ENCODE peak calls at places on chromosome 5, in four cellular contexts. One of them, this sample, is unnamed.

GRCh38 chr5:96064905-96065304 is 103.3 kb upstream of the ELL2 start:
- DNase-seq in effector memory CD8-positive, alpha-beta T cell: no peak
- DNase-seq in nucleus accumbens: no peak
- DNase-seq in effector CD8-positive, alpha-beta T cell: no peak
- DNase-seq in this sample: no peak

GRCh38 chr5:88830567-88830966 is 52.4 kb downstream of the MEF2C start:
- DNase-seq in effector memory CD8-positive, alpha-beta T cell: no peak
- DNase-seq in nucleus accumbens: no peak
- DNase-seq in effector CD8-positive, alpha-beta T cell: no peak
- DNase-seq in this sample: no peak

GRCh38 chr5:36128795-36129194 is 22.9 kb downstream of the LMBRD2 start:
- DNase-seq in effector memory CD8-positive, alpha-beta T cell: no peak
- DNase-seq in nucleus accumbens: no peak
- DNase-seq in effector CD8-positive, alpha-beta T cell: no peak
- DNase-seq in this sample: no peak

GRCh38 chr5:88377705-88378656 is 109.3 kb upstream of the TMEM161B start:
- DNase-seq in effector memory CD8-positive, alpha-beta T cell: no peak
- DNase-seq in nucleus accumbens: no peak
- DNase-seq in effector CD8-positive, alpha-beta T cell: no peak
- DNase-seq in this sample: no peak

GRCh38 chr5:132808866-132809265 is 4.2 kb upstream of the SOWAHA start:
- DNase-seq in effector memory CD8-positive, alpha-beta T cell: no peak
- DNase-seq in nucleus accumbens: no peak
- DNase-seq in effector CD8-positive, alpha-beta T cell: no peak
- DNase-seq in this sample: no peak

GRCh38 chr5:14869286-14870164 is 2.1 kb downstream of the ANKH start:
- DNase-seq in effector memory CD8-positive, alpha-beta T cell: no peak
- DNase-seq in nucleus accumbens: no peak
- DNase-seq in effector CD8-positive, alpha-beta T cell: no peak
- DNase-seq in this sample: no peak

GRCh38 chr5:68848086-68848485 is 245.7 kb upstream of the SLC30A5 start:
- DNase-seq in effector memory CD8-positive, alpha-beta T cell: no peak
- DNase-seq in nucleus accumbens: no peak
- DNase-seq in effector CD8-positive, alpha-beta T cell: no peak
- DNase-seq in this sample: no peak

GRCh38 chr5:52043137-52043536 is 659.9 kb downstream of the ISL1 start:
- DNase-seq in effector memory CD8-positive, alpha-beta T cell: no peak
- DNase-seq in nucleus accumbens: no peak
- DNase-seq in effector CD8-positive, alpha-beta T cell: no peak
- DNase-seq in this sample: no peak

GRCh38 chr5:155080721-155081120 is 67.2 kb downstream of the KIF4B start:
- DNase-seq in effector memory CD8-positive, alpha-beta T cell: no peak
- DNase-seq in nucleus accumbens: no peak
- DNase-seq in effector CD8-positive, alpha-beta T cell: no peak
- DNase-seq in this sample: peak; percentile 44

GRCh38 chr5:2898661-2899060 is 147.2 kb upstream of the IRX2 start:
- DNase-seq in effector memory CD8-positive, alpha-beta T cell: no peak
- DNase-seq in nucleus accumbens: no peak
- DNase-seq in effector CD8-positive, alpha-beta T cell: no peak
- DNase-seq in this sample: no peak

GRCh38 chr5:168346417-168346816 is 55.0 kb downstream of the WWC1 start:
- DNase-seq in effector memory CD8-positive, alpha-beta T cell: no peak
- DNase-seq in nucleus accumbens: no peak
- DNase-seq in effector CD8-positive, alpha-beta T cell: no peak
- DNase-seq in this sample: no peak

GRCh38 chr5:181160144-181160754 is 12.9 kb downstream of the OR2V2 start:
- DNase-seq in effector memory CD8-positive, alpha-beta T cell: peak; percentile 77
- DNase-seq in nucleus accumbens: peak; percentile 26
- DNase-seq in effector CD8-positive, alpha-beta T cell: peak; percentile 73
- DNase-seq in this sample: peak; percentile 55

GRCh38 chr5:131671994-131672655 is 37.1 kb upstream of the RAPGEF6 start:
- DNase-seq in effector memory CD8-positive, alpha-beta T cell: no peak
- DNase-seq in nucleus accumbens: peak; percentile 1
- DNase-seq in effector CD8-positive, alpha-beta T cell: no peak
- DNase-seq in this sample: peak; percentile 94

GRCh38 chr5:123261752-123262151 is 161.5 kb downstream of the CEP120 start:
- DNase-seq in effector memory CD8-positive, alpha-beta T cell: no peak
- DNase-seq in nucleus accumbens: no peak
- DNase-seq in effector CD8-positive, alpha-beta T cell: no peak
- DNase-seq in this sample: no peak

GRCh38 chr5:126806-127205 is 34.8 kb downstream of the PLEKHG4B start:
- DNase-seq in effector memory CD8-positive, alpha-beta T cell: no peak
- DNase-seq in nucleus accumbens: no peak
- DNase-seq in effector CD8-positive, alpha-beta T cell: no peak
- DNase-seq in this sample: no peak

GRCh38 chr5:130231786-130232185 is 327.5 kb downstream of the CHSY3 start:
- DNase-seq in effector memory CD8-positive, alpha-beta T cell: no peak
- DNase-seq in nucleus accumbens: no peak
- DNase-seq in effector CD8-positive, alpha-beta T cell: no peak
- DNase-seq in this sample: no peak

GRCh38 chr5:91033370-91033769 is 349.7 kb downstream of the ARRDC3 start:
- DNase-seq in effector memory CD8-positive, alpha-beta T cell: no peak
- DNase-seq in nucleus accumbens: no peak
- DNase-seq in effector CD8-positive, alpha-beta T cell: no peak
- DNase-seq in this sample: no peak

GRCh38 chr5:87182622-87183021 is 85.1 kb upstream of the RASA1 start:
- DNase-seq in effector memory CD8-positive, alpha-beta T cell: no peak
- DNase-seq in nucleus accumbens: no peak
- DNase-seq in effector CD8-positive, alpha-beta T cell: no peak
- DNase-seq in this sample: no peak

GRCh38 chr5:160049099-160049498 is 40.2 kb downstream of the TTC1 start:
- DNase-seq in effector memory CD8-positive, alpha-beta T cell: no peak
- DNase-seq in nucleus accumbens: no peak
- DNase-seq in effector CD8-positive, alpha-beta T cell: no peak
- DNase-seq in this sample: no peak

GRCh38 chr5:164027738-164028137 is 522.3 kb downstream of the MAT2B start:
- DNase-seq in effector memory CD8-positive, alpha-beta T cell: no peak
- DNase-seq in nucleus accumbens: no peak
- DNase-seq in effector CD8-positive, alpha-beta T cell: no peak
- DNase-seq in this sample: no peak

GRCh38 chr5:103743455-103743854 is 180.9 kb upstream of the NUDT12 start:
- DNase-seq in effector memory CD8-positive, alpha-beta T cell: no peak
- DNase-seq in nucleus accumbens: no peak
- DNase-seq in effector CD8-positive, alpha-beta T cell: no peak
- DNase-seq in this sample: no peak

GRCh38 chr5:17169507-17169906 is 47.9 kb upstream of the BASP1 start:
- DNase-seq in effector memory CD8-positive, alpha-beta T cell: no peak
- DNase-seq in nucleus accumbens: no peak
- DNase-seq in effector CD8-positive, alpha-beta T cell: no peak
- DNase-seq in this sample: peak; percentile 98

GRCh38 chr5:126808619-126809018 is 31.7 kb downstream of the LMNB1 start:
- DNase-seq in effector memory CD8-positive, alpha-beta T cell: no peak
- DNase-seq in nucleus accumbens: no peak
- DNase-seq in effector CD8-positive, alpha-beta T cell: no peak
- DNase-seq in this sample: peak; percentile 47

GRCh38 chr5:146340260-146341081 is 1.8 kb downstream of the POU4F3 start:
- DNase-seq in effector memory CD8-positive, alpha-beta T cell: no peak
- DNase-seq in nucleus accumbens: no peak
- DNase-seq in effector CD8-positive, alpha-beta T cell: no peak
- DNase-seq in this sample: peak; percentile 71

GRCh38 chr5:32642276-32643002 is 57.1 kb downstream of the SUB1 start:
- DNase-seq in effector memory CD8-positive, alpha-beta T cell: no peak
- DNase-seq in nucleus accumbens: no peak
- DNase-seq in effector CD8-positive, alpha-beta T cell: no peak
- DNase-seq in this sample: peak; percentile 10

GRCh38 chr5:73135021-73135420 is 14.6 kb downstream of the TMEM171 start:
- DNase-seq in effector memory CD8-positive, alpha-beta T cell: no peak
- DNase-seq in nucleus accumbens: no peak
- DNase-seq in effector CD8-positive, alpha-beta T cell: no peak
- DNase-seq in this sample: no peak

GRCh38 chr5:92613546-92613945 is 967.5 kb downstream of the NR2F1-AS1 start:
- DNase-seq in effector memory CD8-positive, alpha-beta T cell: no peak
- DNase-seq in nucleus accumbens: no peak
- DNase-seq in effector CD8-positive, alpha-beta T cell: no peak
- DNase-seq in this sample: peak; percentile 22

GRCh38 chr5:108529381-108529780 is 147.5 kb upstream of the FBXL17 start:
- DNase-seq in effector memory CD8-positive, alpha-beta T cell: no peak
- DNase-seq in nucleus accumbens: no peak
- DNase-seq in effector CD8-positive, alpha-beta T cell: no peak
- DNase-seq in this sample: no peak

GRCh38 chr5:27855491-27855890 is 817.1 kb upstream of the CDH9 start:
- DNase-seq in effector memory CD8-positive, alpha-beta T cell: no peak
- DNase-seq in nucleus accumbens: no peak
- DNase-seq in effector CD8-positive, alpha-beta T cell: no peak
- DNase-seq in this sample: no peak

GRCh38 chr5:144187699-144188294 is 17.1 kb downstream of the KCTD16 start:
- DNase-seq in effector memory CD8-positive, alpha-beta T cell: peak; percentile 79
- DNase-seq in nucleus accumbens: no peak
- DNase-seq in effector CD8-positive, alpha-beta T cell: peak; percentile 64
- DNase-seq in this sample: peak; percentile 99

GRCh38 chr5:9453480-9454011 is 92.3 kb downstream of the SEMA5A start:
- DNase-seq in effector memory CD8-positive, alpha-beta T cell: no peak
- DNase-seq in nucleus accumbens: no peak
- DNase-seq in effector CD8-positive, alpha-beta T cell: no peak
- DNase-seq in this sample: no peak

GRCh38 chr5:39775458-39776365 is 350.9 kb upstream of the DAB2 start:
- DNase-seq in effector memory CD8-positive, alpha-beta T cell: no peak
- DNase-seq in nucleus accumbens: no peak
- DNase-seq in effector CD8-positive, alpha-beta T cell: no peak
- DNase-seq in this sample: peak; percentile 69

GRCh38 chr5:180289433-180289832 is 2.5 kb downstream of the MAPK9 start:
- DNase-seq in effector memory CD8-positive, alpha-beta T cell: no peak
- DNase-seq in nucleus accumbens: no peak
- DNase-seq in effector CD8-positive, alpha-beta T cell: no peak
- DNase-seq in this sample: no peak

GRCh38 chr5:26192496-26192895 is 845.9 kb downstream of the CDH9 start:
- DNase-seq in effector memory CD8-positive, alpha-beta T cell: no peak
- DNase-seq in nucleus accumbens: no peak
- DNase-seq in effector CD8-positive, alpha-beta T cell: no peak
- DNase-seq in this sample: no peak

GRCh38 chr5:159100022-159100927 is 559 bp upstream of the EBF1 start:
- DNase-seq in effector memory CD8-positive, alpha-beta T cell: peak; percentile 70
- DNase-seq in nucleus accumbens: peak; percentile 53
- DNase-seq in effector CD8-positive, alpha-beta T cell: peak; percentile 74
- DNase-seq in this sample: peak; percentile 94

GRCh38 chr5:175148773-175149172 is 295.2 kb downstream of the DRD1 start:
- DNase-seq in effector memory CD8-positive, alpha-beta T cell: no peak
- DNase-seq in nucleus accumbens: no peak
- DNase-seq in effector CD8-positive, alpha-beta T cell: no peak
- DNase-seq in this sample: no peak